ENCODE peak calls at places on chromosome 15, in seven cellular contexts. M is fibroblast of lung, R is H1, N is mammary epithelial cell, C is HCT116, J is MM.1S, W is astrocyte. E is an unnamed sample.

GRCh38 chr15:100170280-100170654 is 171.5 kb downstream of the ADAMTS17 start:
- DNase-seq in W (no peak), N (no peak), R (no peak), M (no peak), C (no peak), J (peak), E (no peak)

GRCh38 chr15:40942337-40942854 is 10.9 kb upstream of the CHAC1 start:
- DNase-seq in R (peak), J (no peak), N (no peak), M (no peak), C (no peak), W (no peak), E (no peak)

GRCh38 chr15:31360843-31361763 is 34.5 kb downstream of the KLF13 start:
- DNase-seq in C (no peak), M (no peak), R (no peak), J (peak), N (no peak), W (no peak), E (no peak)

GRCh38 chr15:41254560-41254959 is 23.5 kb downstream of the CHP1 start:
- DNase-seq in W (no peak), R (no peak), C (no peak), J (no peak), N (no peak), M (no peak), E (no peak)

GRCh38 chr15:36666228-36666627 is 86.8 kb downstream of the CDIN1 start:
- DNase-seq in N (no peak), W (no peak), R (no peak), C (no peak), J (no peak), M (no peak), E (no peak)

GRCh38 chr15:45734244-45734643 is 99.4 kb downstream of the SQOR start:
- DNase-seq in J (peak), C (no peak), M (no peak), W (no peak), R (no peak), N (no peak), E (no peak)

GRCh38 chr15:34038023-34038403 is 991 bp downstream of the AVEN start:
- DNase-seq in J (peak), C (no peak), R (no peak), N (no peak), W (no peak), M (no peak), E (no peak)

GRCh38 chr15:28274211-28274610 is 47.8 kb downstream of the HERC2 start:
- DNase-seq in N (no peak), C (no peak), R (no peak), W (no peak), J (no peak), M (no peak), E (no peak)

GRCh38 chr15:70494861-70495571 is 268.3 kb downstream of the UACA start:
- DNase-seq in C (no peak), W (peak), M (peak), R (no peak), N (peak), J (no peak), E (peak)

GRCh38 chr15:47386459-47386858 is 330.8 kb upstream of the SEMA6D start:
- DNase-seq in M (no peak), C (no peak), R (no peak), W (no peak), J (no peak), N (no peak), E (no peak)

GRCh38 chr15:64348455-64348854 is 7.5 kb downstream of the CSNK1G1 start:
- DNase-seq in R (no peak), C (no peak), N (no peak), M (peak), W (peak), J (no peak), E (no peak)

GRCh38 chr15:40334941-40335795 is 5.6 kb downstream of the CCDC9B start:
- DNase-seq in W (no peak), R (peak), C (no peak), M (no peak), J (no peak), N (no peak), E (no peak)

GRCh38 chr15:63124506-63124905 is 2.8 kb downstream of the LACTB start:
- DNase-seq in C (no peak), J (no peak), W (no peak), M (no peak), R (peak), N (no peak), E (no peak)

GRCh38 chr15:99435138-99435695 is 130.6 kb upstream of the MEF2A start:
- DNase-seq in N (peak), W (no peak), J (no peak), M (no peak), C (no peak), R (peak), E (peak)

GRCh38 chr15:56042982-56043980 is 49.9 kb upstream of the NEDD4 start:
- DNase-seq in W (no peak), M (no peak), J (no peak), R (no peak), C (no peak), N (no peak), E (no peak)

GRCh38 chr15:80020731-80021130 is 38.7 kb upstream of the ZFAND6 start:
- DNase-seq in C (no peak), N (no peak), R (no peak), M (no peak), W (no peak), J (no peak), E (no peak)

GRCh38 chr15:95132774-95133173 is 901.4 kb downstream of the MCTP2 start:
- DNase-seq in M (peak), J (no peak), W (peak), C (no peak), N (peak), R (no peak), E (peak)

GRCh38 chr15:25790003-25790660 is 73.0 kb downstream of the ATP10A start:
- DNase-seq in J (no peak), W (peak), C (no peak), M (peak), R (no peak), N (no peak), E (peak)
- H3K4me3 ChIP-seq in J (no peak), W (no peak), C (no peak), M (peak), R (no peak), N (no peak), E (no peak)

GRCh38 chr15:89368566-89369223 is 34.1 kb upstream of the POLG start:
- DNase-seq in R (peak), C (no peak), W (no peak), N (no peak), J (no peak), M (no peak), E (no peak)

GRCh38 chr15:89369548-89369947 is 34.9 kb upstream of the POLG start:
- DNase-seq in N (no peak), R (no peak), W (no peak), M (no peak), J (no peak), C (no peak), E (no peak)

GRCh38 chr15:89370120-89371077 is 35.8 kb upstream of the POLG start:
- DNase-seq in C (no peak), W (no peak), N (no peak), J (no peak), R (peak), M (no peak), E (peak)

GRCh38 chr15:89372069-89373033 is 37.7 kb upstream of the POLG start:
- DNase-seq in C (no peak), J (no peak), M (no peak), N (no peak), R (no peak), W (no peak), E (no peak)

DNA sequence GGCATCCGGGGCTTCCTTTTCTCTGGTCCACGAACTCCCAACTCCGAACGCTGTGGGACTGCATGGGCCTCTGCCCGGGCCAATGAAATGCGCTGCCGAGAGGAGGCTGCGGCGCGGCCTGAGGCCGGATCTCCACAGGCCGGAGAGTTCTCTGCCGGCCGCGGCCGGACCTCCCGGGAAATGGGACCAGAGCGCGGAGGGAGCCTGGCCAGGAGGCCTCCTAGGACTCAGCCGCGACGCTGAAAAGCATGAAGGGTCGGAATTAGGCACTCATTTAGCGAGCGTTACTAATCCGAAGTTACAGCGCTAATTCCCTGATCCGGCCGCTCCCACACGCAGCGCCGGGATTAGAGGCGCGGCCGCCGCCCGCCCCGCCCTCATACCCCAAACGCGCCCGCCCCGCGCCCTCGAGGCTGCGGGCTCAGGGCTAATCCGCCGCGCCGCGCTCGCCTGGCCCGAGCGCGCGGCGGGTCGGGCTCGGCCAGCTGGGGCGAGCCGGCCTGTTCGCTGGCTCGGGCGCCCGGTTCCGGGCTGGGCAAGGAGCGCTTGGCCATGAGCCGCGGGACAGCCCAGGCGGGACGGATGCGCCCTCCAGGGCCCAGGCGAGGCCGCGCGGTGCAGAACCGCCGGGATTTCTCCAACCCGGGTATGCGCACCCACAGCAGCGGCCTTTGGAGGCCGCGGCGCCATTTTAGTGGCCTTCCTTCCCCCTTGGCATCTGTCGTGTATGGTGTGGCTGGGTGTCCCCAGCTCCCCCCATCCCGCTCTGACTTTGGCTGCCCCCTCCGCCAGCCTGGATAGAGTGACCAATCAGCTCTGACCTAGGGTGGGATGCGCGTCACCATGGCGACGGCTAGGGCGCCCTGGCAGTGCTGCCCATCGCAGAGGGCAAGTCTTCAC is 36.8 kb upstream of the POLG start:
- DNase-seq in J (no peak), W (no peak), R (peak), C (no peak), M (no peak), N (no peak), E (no peak)
- TF ChIP-seq EZH2 in J (no peak), W (peak), R (peak), C (no peak), M (peak), N (peak), E (no peak)

DNA sequence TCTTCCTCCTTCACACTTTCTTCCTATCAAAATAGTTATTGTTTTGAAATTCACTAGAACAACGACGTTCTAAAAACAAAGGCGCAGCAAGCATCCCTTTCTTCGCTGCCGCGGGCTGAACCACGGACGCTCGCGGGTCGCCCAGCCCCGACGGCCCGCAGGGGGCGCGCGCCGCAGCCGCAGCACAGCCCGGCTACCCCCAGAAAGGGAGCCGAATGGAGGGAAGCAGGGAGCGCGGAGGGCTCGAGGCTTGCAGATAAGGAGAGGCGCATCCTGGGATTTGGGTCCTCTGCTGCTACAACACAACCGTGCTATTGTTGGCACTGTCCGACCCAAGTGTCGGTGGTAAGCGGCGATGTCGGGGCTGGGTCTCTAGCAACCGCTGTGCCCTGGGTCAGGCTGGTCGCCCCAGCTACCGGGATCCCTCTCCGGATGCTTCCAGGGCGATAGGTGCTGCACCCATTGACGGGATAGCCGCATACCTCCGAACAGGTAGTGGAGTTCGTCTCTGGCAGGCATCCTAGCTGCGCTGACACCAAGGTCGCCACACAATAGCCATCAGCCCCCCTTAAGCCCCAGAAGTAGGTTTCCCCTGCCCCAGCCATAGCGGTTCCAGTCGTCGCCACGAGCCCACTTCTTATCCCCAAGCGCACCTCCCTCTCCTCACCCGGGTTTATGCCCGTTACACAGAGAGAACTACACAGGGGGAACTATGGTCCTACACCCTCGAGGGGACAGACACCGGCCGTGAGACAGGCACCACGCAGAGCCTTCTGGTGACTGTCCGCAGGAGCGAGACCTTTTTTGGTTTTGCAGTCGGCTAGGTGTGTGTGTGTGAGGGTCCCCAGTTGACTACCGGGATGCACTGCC is 6.0 kb downstream of the ONECUT1 start:
- DNase-seq in R (peak), C (no peak), J (no peak), M (no peak), N (no peak), W (no peak), E (no peak)
- H3K4me2 ChIP-seq in R (peak), C (no peak), J (peak), M (no peak), N (no peak), W (no peak), E (no peak)

DNA sequence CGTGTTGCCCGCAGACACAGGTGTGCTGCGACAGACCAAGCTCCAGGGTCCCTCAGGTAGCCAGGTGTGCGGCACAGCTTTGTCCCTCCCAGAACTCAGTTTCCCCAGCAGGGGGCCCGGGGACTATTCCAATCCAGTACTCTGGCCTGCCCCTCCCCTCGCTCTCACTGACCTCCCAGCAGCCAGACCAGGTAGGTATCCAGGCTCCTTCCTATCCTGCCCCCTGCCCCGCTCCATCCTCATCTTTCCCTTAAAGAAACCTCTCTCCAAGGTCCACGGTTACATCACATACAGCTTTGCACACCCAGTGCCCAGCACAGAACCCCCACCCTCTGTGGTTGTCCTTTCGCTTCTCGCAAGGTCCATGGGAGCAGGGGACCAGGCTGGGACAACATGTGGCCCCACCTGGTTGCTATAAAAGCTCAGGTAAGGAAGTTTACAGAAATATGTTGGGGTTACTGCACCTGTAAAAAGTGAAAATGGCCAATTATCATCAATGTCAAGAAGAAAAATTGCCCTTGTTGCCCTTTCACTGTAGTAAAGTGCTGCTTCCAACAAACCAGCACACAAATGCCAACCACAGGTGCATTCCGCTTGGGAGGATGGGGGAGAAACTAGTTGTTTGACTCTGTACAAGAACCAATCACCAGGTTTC is 7.3 kb upstream of the CYP11A1 start:
- DNase-seq in M (no peak), J (peak), N (no peak), C (no peak), R (peak), W (no peak), E (no peak)
- H3K4me3 ChIP-seq in M (peak), J (peak), N (no peak), C (peak), R (peak), W (peak), E (peak)

GRCh38 chr15:66253296-66253642 is 281 bp downstream of the MEGF11 start:
- DNase-seq in W (no peak), R (no peak), M (no peak), J (no peak), C (no peak), N (no peak), E (no peak)

GRCh38 chr15:66255293-66255676 is 1.7 kb upstream of the MEGF11 start:
- DNase-seq in N (no peak), M (no peak), R (no peak), J (no peak), W (no peak), C (no peak), E (no peak)

GRCh38 chr15:66254364-66255292 is 1.1 kb upstream of the MEGF11 start:
- DNase-seq in W (no peak), R (peak), J (no peak), M (no peak), C (no peak), N (no peak), E (no peak)

GRCh38 chr15:66252411-66253295 is 897 bp downstream of the MEGF11 start:
- DNase-seq in C (peak), R (peak), N (peak), M (peak), J (peak), W (peak), E (peak)

DNA sequence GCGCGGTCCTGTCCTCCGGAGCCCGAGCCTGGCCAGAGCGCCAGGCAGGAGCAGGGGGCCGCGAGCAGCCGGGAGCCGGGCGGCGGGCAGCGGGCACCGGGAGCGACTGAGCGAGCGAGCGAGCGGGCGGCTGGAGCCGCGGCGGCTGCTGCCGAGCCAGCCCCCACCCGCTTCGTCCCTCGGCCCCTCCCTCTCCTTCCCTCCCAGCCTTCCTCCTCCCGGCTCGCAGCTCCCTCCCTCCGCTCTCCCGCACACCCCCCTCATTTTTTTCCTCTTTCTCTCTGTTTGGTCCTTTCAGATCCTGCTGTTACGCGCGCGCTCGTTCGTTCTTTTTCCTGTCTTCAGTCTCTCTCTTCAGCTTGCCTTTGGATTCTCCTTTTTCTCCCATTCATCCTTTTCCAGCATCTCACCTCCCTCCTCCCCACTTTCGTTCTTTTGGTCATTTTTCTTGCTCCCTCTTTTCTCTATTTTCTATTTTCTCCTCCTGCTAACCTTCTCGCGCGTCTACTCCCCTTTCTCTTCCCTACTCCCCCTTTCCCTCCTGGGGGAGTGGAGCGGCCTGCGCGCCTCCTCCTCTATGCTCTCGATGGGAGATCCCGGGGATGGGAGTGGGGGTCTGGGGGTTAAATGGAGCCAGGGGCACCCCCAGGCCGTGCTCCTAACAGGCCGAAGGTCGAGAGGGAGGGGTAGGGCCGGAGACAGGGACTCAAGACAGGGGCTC is at the start of gene MEGF11:
- DNase-seq in N (peak), W (peak), C (no peak), R (peak), M (peak), J (no peak), E (peak)
- TF ChIP-seq EZH2 in N (no peak), W (no peak), C (no peak), R (no peak), M (peak), J (no peak), E (no peak)

GRCh38 chr15:90677807-90678790 is 39.0 kb upstream of the BLM start:
- DNase-seq in W (no peak), M (no peak), R (no peak), N (no peak), J (peak), C (no peak), E (peak)

GRCh38 chr15:90681480-90681879 is 35.7 kb upstream of the BLM start:
- DNase-seq in C (no peak), W (peak), N (peak), M (peak), R (no peak), J (no peak), E (peak)

GRCh38 chr15:90680371-90680935 is 36.7 kb upstream of the BLM start:
- DNase-seq in W (peak), J (no peak), N (peak), R (no peak), C (no peak), M (peak), E (peak)

GRCh38 chr15:90681056-90681455 is 36.1 kb upstream of the BLM start:
- DNase-seq in R (no peak), J (no peak), W (no peak), M (no peak), N (peak), C (no peak), E (no peak)

DNA sequence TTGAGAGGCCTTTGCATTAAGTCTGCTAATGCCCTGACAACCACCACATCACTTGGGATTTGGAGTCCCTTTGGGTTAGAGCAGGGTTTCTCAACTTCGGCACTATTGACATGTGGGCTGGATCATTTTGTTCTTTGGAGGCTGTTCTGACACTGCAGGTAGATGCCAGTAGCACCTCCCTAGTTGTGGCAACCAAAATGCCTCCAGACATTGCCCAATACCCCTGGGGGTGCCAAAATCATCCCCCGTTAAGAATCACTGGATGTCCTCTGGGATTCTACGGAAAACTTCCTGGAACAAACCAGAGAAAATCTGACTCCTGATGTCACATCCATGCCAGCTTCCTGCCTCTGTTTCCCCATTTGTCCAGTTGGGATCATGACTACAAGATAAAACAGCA is 37.2 kb upstream of the BLM start:
- DNase-seq in N (no peak), C (no peak), R (no peak), J (no peak), M (no peak), W (no peak), E (no peak)
- H3K4me2 ChIP-seq in N (peak), C (no peak), R (no peak), J (no peak), M (peak), W (peak), E (peak)

GRCh38 chr15:82093774-82094211 is 48.0 kb upstream of the MEX3B start:
- DNase-seq in W (peak), R (no peak), N (peak), M (peak), C (no peak), J (no peak), E (peak)
- H3K4me3 ChIP-seq in W (peak), R (no peak), N (no peak), M (no peak), C (no peak), J (no peak), E (no peak)

DNA sequence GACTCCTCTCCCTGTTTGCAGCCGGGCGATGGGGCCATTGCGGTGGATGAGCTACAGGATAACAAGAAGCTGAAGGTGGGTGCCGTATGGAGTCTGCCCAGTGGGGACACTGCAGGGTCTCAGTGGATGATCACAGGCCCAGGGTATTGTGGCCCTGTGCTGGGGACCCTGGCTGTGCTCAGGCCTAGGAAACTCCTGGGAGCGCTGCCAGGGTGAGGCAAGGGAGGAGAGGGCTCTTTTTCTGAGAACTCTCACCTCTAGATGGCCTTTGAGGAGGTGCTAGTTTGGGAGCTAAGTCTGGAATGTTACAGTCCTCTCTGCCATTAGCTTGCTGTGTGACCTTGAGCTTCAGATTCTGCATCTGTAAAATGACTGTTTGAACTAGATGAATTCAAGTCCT is 16.4 kb downstream of the SLC24A1 start:
- DNase-seq in J (no peak), M (no peak), N (no peak), C (no peak), W (no peak), R (no peak), E (no peak)
- TF ChIP-seq EZH2 in J (no peak), M (no peak), N (no peak), C (no peak), W (no peak), R (no peak), E (no peak)

E was measured in PC-3.